ENCODE peak calls at places on chromosome 18, in six cellular contexts. One of them, this sample, is unnamed. For H3K4me1, the result is how much of the 10 kb centered on the place peaks cover.

GRCh38 chr18:6256521-6256920 is 158.2 kb downstream of the L3MBTL4 start:
- DNase-seq in cardiac muscle cell: no peak
- DNase-seq in neuronal stem cell: no peak
- DNase-seq in aorta: peak
- DNase-seq in suprapubic skin: no peak
- DNase-seq in A549: no peak
- DNase-seq in this sample: no peak

GRCh38 chr18:39667905-39668304 is 2102.3 kb upstream of the CELF4 start:
- DNase-seq in A549: no peak
- DNase-seq in cardiac muscle cell: no peak
- DNase-seq in neuronal stem cell: no peak
- DNase-seq in suprapubic skin: no peak
- DNase-seq in aorta: no peak
- DNase-seq in this sample: no peak

GRCh38 chr18:53796042-53796729 is 428.3 kb downstream of the MBD2 start:
- DNase-seq in cardiac muscle cell: no peak
- DNase-seq in suprapubic skin: peak
- DNase-seq in aorta: peak
- DNase-seq in neuronal stem cell: no peak
- DNase-seq in A549: peak
- DNase-seq in this sample: no peak

GRCh38 chr18:65235966-65236634 is 514.7 kb upstream of the CDH7 start:
- DNase-seq in aorta: no peak
- DNase-seq in neuronal stem cell: no peak
- DNase-seq in cardiac muscle cell: no peak
- DNase-seq in A549: no peak
- DNase-seq in suprapubic skin: no peak
- DNase-seq in this sample: no peak

GRCh38 chr18:79555885-79556284 is 123.7 kb upstream of the CTDP1 start:
- DNase-seq in cardiac muscle cell: no peak
- DNase-seq in neuronal stem cell: no peak
- DNase-seq in A549: no peak
- DNase-seq in suprapubic skin: no peak
- DNase-seq in aorta: peak
- DNase-seq in this sample: no peak

GRCh38 chr18:61980355-61980754 is 87.5 kb upstream of the RNF152 start:
- DNase-seq in suprapubic skin: no peak
- DNase-seq in neuronal stem cell: no peak
- DNase-seq in aorta: no peak
- DNase-seq in A549: no peak
- DNase-seq in cardiac muscle cell: no peak
- DNase-seq in this sample: no peak

GRCh38 chr18:3720818-3721545 is 271.0 kb downstream of the TGIF1 start:
- DNase-seq in neuronal stem cell: no peak
- DNase-seq in cardiac muscle cell: no peak
- DNase-seq in aorta: no peak
- DNase-seq in A549: no peak
- DNase-seq in suprapubic skin: no peak
- DNase-seq in this sample: peak

GRCh38 chr18:51107082-51107481 is 77.1 kb downstream of the SMAD4 start:
- DNase-seq in A549: no peak
- DNase-seq in cardiac muscle cell: no peak
- DNase-seq in aorta: no peak
- DNase-seq in neuronal stem cell: no peak
- DNase-seq in suprapubic skin: no peak
- DNase-seq in this sample: no peak

GRCh38 chr18:22558945-22559385 is 141.2 kb upstream of the CTAGE1 start:
- DNase-seq in neuronal stem cell: no peak
- DNase-seq in aorta: peak
- DNase-seq in A549: peak
- DNase-seq in suprapubic skin: no peak
- DNase-seq in cardiac muscle cell: peak
- DNase-seq in this sample: no peak

GRCh38 chr18:79476918-79477685 is 81.4 kb downstream of the NFATC1 start:
- DNase-seq in neuronal stem cell: no peak
- DNase-seq in cardiac muscle cell: no peak
- DNase-seq in suprapubic skin: peak
- DNase-seq in aorta: no peak
- DNase-seq in A549: no peak
- DNase-seq in this sample: no peak

GRCh38 chr18:23578067-23578705 is 8.1 kb downstream of the NPC1 start:
- DNase-seq in suprapubic skin: no peak
- DNase-seq in neuronal stem cell: no peak
- DNase-seq in A549: no peak
- DNase-seq in aorta: no peak
- DNase-seq in cardiac muscle cell: no peak
- DNase-seq in this sample: no peak

GRCh38 chr18:24656571-24656971 is 196.1 kb downstream of the HRH4 start:
- DNase-seq in cardiac muscle cell: no peak
- DNase-seq in A549: no peak
- DNase-seq in suprapubic skin: no peak
- DNase-seq in aorta: no peak
- DNase-seq in neuronal stem cell: no peak
- DNase-seq in this sample: no peak

GRCh38 chr18:46641917-46642316 is 15.1 kb downstream of the LOXHD1 start:
- DNase-seq in neuronal stem cell: no peak
- DNase-seq in aorta: no peak
- DNase-seq in cardiac muscle cell: no peak
- DNase-seq in suprapubic skin: no peak
- DNase-seq in A549: no peak
- DNase-seq in this sample: no peak

GRCh38 chr18:24420551-24420950 is 5.9 kb upstream of the IMPACT start:
- DNase-seq in A549: no peak
- DNase-seq in aorta: no peak
- DNase-seq in suprapubic skin: no peak
- DNase-seq in neuronal stem cell: no peak
- DNase-seq in cardiac muscle cell: no peak
- DNase-seq in this sample: no peak

GRCh38 chr18:45617284-45617683 is 2.0 kb downstream of the SLC14A2 start:
- DNase-seq in cardiac muscle cell: no peak
- DNase-seq in suprapubic skin: peak
- DNase-seq in A549: peak
- DNase-seq in neuronal stem cell: no peak
- DNase-seq in aorta: peak
- DNase-seq in this sample: no peak

GRCh38 chr18:28729321-28729720 is 552.4 kb upstream of the CDH2 start:
- DNase-seq in cardiac muscle cell: no peak
- DNase-seq in suprapubic skin: no peak
- DNase-seq in A549: no peak
- DNase-seq in neuronal stem cell: no peak
- DNase-seq in aorta: no peak
- DNase-seq in this sample: no peak

GRCh38 chr18:23921716-23922285 is 92.8 kb upstream of the TTC39C start:
- DNase-seq in aorta: no peak
- DNase-seq in neuronal stem cell: no peak
- DNase-seq in A549: no peak
- DNase-seq in cardiac muscle cell: no peak
- DNase-seq in suprapubic skin: no peak
- DNase-seq in this sample: no peak

GRCh38 chr18:12907258-12907925 is 23.4 kb upstream of the PTPN2 start:
- DNase-seq in cardiac muscle cell: no peak
- DNase-seq in neuronal stem cell: no peak
- DNase-seq in suprapubic skin: no peak
- DNase-seq in aorta: no peak
- DNase-seq in A549: no peak
- DNase-seq in this sample: no peak

GRCh38 chr18:74012954-74013630 is 134.5 kb downstream of the FBXO15 start:
- DNase-seq in suprapubic skin: no peak
- DNase-seq in aorta: no peak
- DNase-seq in neuronal stem cell: no peak
- DNase-seq in A549: no peak
- DNase-seq in cardiac muscle cell: no peak
- DNase-seq in this sample: no peak

GRCh38 chr18:8416212-8417019 is 192.8 kb upstream of the RAB12 start:
- DNase-seq in neuronal stem cell: no peak
- DNase-seq in A549: no peak
- DNase-seq in aorta: no peak
- DNase-seq in cardiac muscle cell: no peak
- DNase-seq in suprapubic skin: no peak
- DNase-seq in this sample: no peak

GRCh38 chr18:11862468-11863137 is 11.4 kb downstream of the CHMP1B start:
- DNase-seq in suprapubic skin: peak
- DNase-seq in cardiac muscle cell: no peak
- DNase-seq in A549: no peak
- DNase-seq in neuronal stem cell: no peak
- DNase-seq in aorta: no peak
- DNase-seq in this sample: no peak

GRCh38 chr18:55328301-55328700 is 259.7 kb downstream of the TCF4 start:
- DNase-seq in neuronal stem cell: no peak
- DNase-seq in suprapubic skin: no peak
- DNase-seq in A549: no peak
- DNase-seq in aorta: no peak
- DNase-seq in cardiac muscle cell: no peak
- DNase-seq in this sample: no peak

GRCh38 chr18:60027397-60027796 is 127.6 kb downstream of the PMAIP1 start:
- DNase-seq in suprapubic skin: no peak
- DNase-seq in aorta: no peak
- DNase-seq in A549: peak
- DNase-seq in neuronal stem cell: no peak
- DNase-seq in cardiac muscle cell: no peak
- DNase-seq in this sample: no peak

GRCh38 chr18:26017929-26018328 is 72.5 kb downstream of the SS18 start:
- DNase-seq in A549: peak
- DNase-seq in suprapubic skin: no peak
- DNase-seq in cardiac muscle cell: no peak
- DNase-seq in neuronal stem cell: no peak
- DNase-seq in aorta: no peak
- DNase-seq in this sample: no peak

GRCh38 chr18:67586101-67586500 is 69.6 kb upstream of the DSEL start:
- DNase-seq in A549: no peak
- DNase-seq in suprapubic skin: no peak
- DNase-seq in neuronal stem cell: no peak
- DNase-seq in cardiac muscle cell: no peak
- DNase-seq in aorta: no peak
- DNase-seq in this sample: no peak

GRCh38 chr18:55781481-55781957 is 193.5 kb upstream of the TCF4 start:
- DNase-seq in suprapubic skin: no peak
- DNase-seq in cardiac muscle cell: peak
- DNase-seq in neuronal stem cell: peak
- DNase-seq in aorta: peak
- DNase-seq in A549: peak
- DNase-seq in this sample: peak

GRCh38 chr18:55877321-55877720 is 289.3 kb upstream of the TCF4 start:
- DNase-seq in cardiac muscle cell: no peak
- DNase-seq in neuronal stem cell: no peak
- DNase-seq in A549: no peak
- DNase-seq in aorta: no peak
- DNase-seq in suprapubic skin: no peak
- DNase-seq in this sample: no peak

GRCh38 chr18:1412660-1413659 is 508.3 kb downstream of the ADCYAP1 start:
- DNase-seq in aorta: no peak
- DNase-seq in A549: no peak
- DNase-seq in neuronal stem cell: no peak
- DNase-seq in cardiac muscle cell: no peak
- DNase-seq in suprapubic skin: no peak
- DNase-seq in this sample: no peak

GRCh38 chr18:7590800-7591560 is 23.9 kb downstream of the PTPRM start:
- DNase-seq in A549: no peak
- DNase-seq in neuronal stem cell: no peak
- DNase-seq in suprapubic skin: no peak
- DNase-seq in aorta: no peak
- DNase-seq in cardiac muscle cell: no peak
- DNase-seq in this sample: no peak

GRCh38 chr18:79934311-79935097 is 16.9 kb downstream of the SLC66A2 start:
- DNase-seq in cardiac muscle cell: peak
- DNase-seq in aorta: peak
- DNase-seq in A549: no peak
- DNase-seq in suprapubic skin: peak
- DNase-seq in neuronal stem cell: no peak
- DNase-seq in this sample: no peak

GRCh38 chr18:31557446-31557845 is 34.2 kb upstream of the TTR start:
- DNase-seq in cardiac muscle cell: no peak
- DNase-seq in aorta: no peak
- DNase-seq in suprapubic skin: no peak
- DNase-seq in neuronal stem cell: no peak
- DNase-seq in A549: no peak
- DNase-seq in this sample: no peak

GRCh38 chr18:62938006-62938405 is 222.7 kb downstream of the PHLPP1 start:
- DNase-seq in suprapubic skin: no peak
- DNase-seq in aorta: no peak
- DNase-seq in cardiac muscle cell: no peak
- DNase-seq in neuronal stem cell: no peak
- DNase-seq in A549: no peak
- DNase-seq in this sample: no peak

GRCh38 chr18:58761970-58762780 is 90.9 kb downstream of the MALT1 start:
- DNase-seq in cardiac muscle cell: no peak
- DNase-seq in A549: no peak
- DNase-seq in neuronal stem cell: no peak
- DNase-seq in suprapubic skin: peak
- DNase-seq in aorta: no peak
- DNase-seq in this sample: no peak
- H3K4me1 ChIP-seq in cardiac muscle cell: under half
- H3K4me1 ChIP-seq in A549: under half
- H3K4me1 ChIP-seq in neuronal stem cell: under half
- H3K4me1 ChIP-seq in suprapubic skin: under half
- H3K4me1 ChIP-seq in aorta: under half
- H3K4me1 ChIP-seq in this sample: under half

GRCh38 chr18:33580540-33580939 is 2.5 kb downstream of the ASXL3 start:
- DNase-seq in suprapubic skin: no peak
- DNase-seq in neuronal stem cell: no peak
- DNase-seq in A549: no peak
- DNase-seq in cardiac muscle cell: no peak
- DNase-seq in aorta: no peak
- DNase-seq in this sample: no peak
- H3K4me1 ChIP-seq in suprapubic skin: under half
- H3K4me1 ChIP-seq in neuronal stem cell: under half
- H3K4me1 ChIP-seq in A549: under half
- H3K4me1 ChIP-seq in cardiac muscle cell: under half
- H3K4me1 ChIP-seq in aorta: under half
- H3K4me1 ChIP-seq in this sample: under half

DNA sequence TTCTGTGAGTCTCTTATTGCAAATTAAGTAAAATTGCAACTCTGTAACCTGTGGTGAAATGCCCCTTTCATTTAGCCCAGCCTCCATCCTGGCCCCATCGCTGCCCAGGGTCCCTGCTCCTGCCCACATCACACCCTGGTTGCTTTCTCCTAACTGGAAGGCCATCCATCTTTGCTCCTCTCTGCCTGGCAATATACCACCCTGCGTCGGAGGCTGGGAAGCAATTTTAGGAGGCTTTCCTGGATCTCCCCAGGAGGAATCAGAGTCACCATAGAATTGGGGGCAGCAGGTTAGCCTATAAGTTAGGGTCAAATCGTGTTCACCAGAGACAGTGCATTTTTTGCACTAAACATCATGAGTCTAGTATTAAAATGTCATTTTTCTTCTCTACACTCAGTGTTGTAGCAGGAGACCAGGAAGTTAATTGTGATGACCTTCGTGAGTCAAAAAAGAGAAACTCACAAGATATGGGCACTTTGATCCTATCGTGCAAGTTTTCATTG is 14.5 kb upstream of the TXNDC2 start:
- DNase-seq in A549: no peak
- DNase-seq in suprapubic skin: no peak
- DNase-seq in aorta: no peak
- DNase-seq in cardiac muscle cell: no peak
- DNase-seq in neuronal stem cell: no peak
- DNase-seq in this sample: no peak
- H3K4me1 ChIP-seq in A549: under half
- H3K4me1 ChIP-seq in suprapubic skin: under half
- H3K4me1 ChIP-seq in aorta: under half
- H3K4me1 ChIP-seq in cardiac muscle cell: under half
- H3K4me1 ChIP-seq in neuronal stem cell: under half
- H3K4me1 ChIP-seq in this sample: under half

GRCh38 chr18:70421471-70421870 is 132.6 kb downstream of the SOCS6 start:
- DNase-seq in suprapubic skin: no peak
- DNase-seq in cardiac muscle cell: no peak
- DNase-seq in A549: peak
- DNase-seq in aorta: no peak
- DNase-seq in neuronal stem cell: no peak
- DNase-seq in this sample: no peak
- H3K4me1 ChIP-seq in suprapubic skin: under half
- H3K4me1 ChIP-seq in cardiac muscle cell: under half
- H3K4me1 ChIP-seq in A549: half or more
- H3K4me1 ChIP-seq in aorta: under half
- H3K4me1 ChIP-seq in neuronal stem cell: under half
- H3K4me1 ChIP-seq in this sample: under half